ENCODE peak calls at places on chromosomes 6 and 20, in four cellular contexts. H is K562, E is endothelial cell of umbilical vein, L is GM12878. K is an unnamed sample.

GRCh38 chr6:136823128-136823660 is 802 bp downstream of the PEX7 start:
- DNase-seq in H (no peak), E (no peak), L (no peak), K (no peak)

GRCh38 chr6:46933751-46934150 is 12.0 kb upstream of the ADGRF5 start:
- DNase-seq in H (no peak), E (no peak), L (no peak), K (no peak)

GRCh38 chr20:19913927-19914614 is 103.1 kb upstream of the NAA20 start:
- DNase-seq in H (no peak), E (peak), L (peak), K (peak)

GRCh38 chr6:147268254-147268653 is 64.0 kb downstream of the STXBP5 start:
- DNase-seq in H (no peak), E (peak), L (no peak), K (peak)

GRCh38 chr6:7879043-7879442 is 31.5 kb downstream of the TXNDC5 start:
- DNase-seq in H (no peak), E (no peak), L (no peak), K (no peak)

GRCh38 chr6:138590796-138591709 is 91.8 kb upstream of the NHSL1 start:
- DNase-seq in H (peak), E (peak), L (peak), K (peak)

GRCh38 chr6:5584072-5584471 is 322.8 kb downstream of the FARS2 start:
- DNase-seq in H (no peak), E (no peak), L (no peak), K (peak)

GRCh38 chr6:47722178-47722577 is 23.8 kb downstream of the ADGRF4 start:
- DNase-seq in H (no peak), E (no peak), L (peak), K (no peak)

GRCh38 chr6:5997420-5998093 is 9.2 kb downstream of the NRN1 start:
- DNase-seq in H (no peak), E (peak), L (no peak), K (no peak)

GRCh38 chr6:1075880-1076279 is 236.0 kb upstream of the FOXQ1 start:
- DNase-seq in H (no peak), E (no peak), L (no peak), K (no peak)

GRCh38 chr6:137767931-137768690 is 98.9 kb upstream of the TNFAIP3 start:
- DNase-seq in H (no peak), E (no peak), L (peak), K (peak)

GRCh38 chr6:159969921-159970320 is 1.0 kb downstream of the IGF2R start:
- DNase-seq in H (no peak), E (peak), L (no peak), K (peak)

GRCh38 chr6:13172294-13172693 is 156.0 kb downstream of the TBC1D7 start:
- DNase-seq in H (no peak), E (no peak), L (no peak), K (no peak)

GRCh38 chr6:39051399-39052122 is 3.0 kb downstream of the GLP1R start:
- DNase-seq in H (no peak), E (no peak), L (no peak), K (no peak)

GRCh38 chr6:138287144-138287955 is 69.1 kb upstream of the PBOV1 start:
- DNase-seq in H (peak), E (peak), L (no peak), K (no peak)

GRCh38 chr6:150547511-150548222 is 52.0 kb upstream of the PLEKHG1 start:
- DNase-seq in H (no peak), E (no peak), L (no peak), K (no peak)

GRCh38 chr6:161444966-161445799 is 171.3 kb upstream of the AGPAT4 start:
- DNase-seq in H (no peak), E (no peak), L (no peak), K (peak)

GRCh38 chr6:151690768-151691562 is 116.5 kb upstream of the ESR1 start:
- DNase-seq in H (no peak), E (no peak), L (peak), K (no peak)

GRCh38 chr6:56842602-56843475 is 112.1 kb upstream of the BEND6 start:
- DNase-seq in H (no peak), E (peak), L (no peak), K (peak)

GRCh38 chr6:82365011-82365751 is 1.6 kb downstream of the TPBG start:
- DNase-seq in H (no peak), E (peak), L (no peak), K (peak)

GRCh38 chr6:166624275-166624674 is 2.8 kb downstream of the RPS6KA2 start:
- DNase-seq in H (no peak), E (peak), L (no peak), K (peak)

GRCh38 chr20:8646026-8646425 is 422.9 kb upstream of the PLCB4 start:
- DNase-seq in H (no peak), E (peak), L (no peak), K (peak)

GRCh38 chr20:5118220-5119142 is 1.3 kb downstream of the PCNA start:
- DNase-seq in H (no peak), E (peak), L (no peak), K (no peak)

GRCh38 chr20:36104244-36104643 is 50.3 kb upstream of the EPB41L1 start:
- DNase-seq in H (no peak), E (no peak), L (no peak), K (no peak)

GRCh38 chr20:17732907-17733521 is 33.2 kb downstream of the BANF2 start:
- DNase-seq in H (no peak), E (no peak), L (no peak), K (no peak)

GRCh38 chr6:21404577-21404976 is 189.0 kb upstream of the SOX4 start:
- DNase-seq in H (no peak), E (no peak), L (no peak), K (no peak)

GRCh38 chr20:22027423-22027822 is 322.0 kb downstream of the PAX1 start:
- DNase-seq in H (no peak), E (no peak), L (no peak), K (no peak)

GRCh38 chr6:37536462-37537225 is 37.0 kb upstream of the CCDC167 start:
- DNase-seq in H (peak), E (no peak), L (no peak), K (no peak)

GRCh38 chr20:37358366-37359150 is 12.6 kb downstream of the SRC start:
- DNase-seq in H (no peak), E (no peak), L (no peak), K (no peak)

GRCh38 chr6:159996087-159996622 is 27.3 kb downstream of the IGF2R start:
- DNase-seq in H (no peak), E (no peak), L (no peak), K (no peak)

GRCh38 chr6:87040729-87041128 is 54.2 kb downstream of the CGA start:
- DNase-seq in H (no peak), E (no peak), L (no peak), K (no peak)

GRCh38 chr6:42118162-42119001 is 24.0 kb downstream of the C6orf132 start:
- DNase-seq in H (no peak), E (no peak), L (no peak), K (no peak)

GRCh38 chr20:39829255-39829654 is 859.8 kb downstream of the MAFB start:
- DNase-seq in H (no peak), E (no peak), L (no peak), K (peak)

GRCh38 chr6:27601668-27602254 is 128.9 kb upstream of the ZNF184 start:
- DNase-seq in H (peak), E (no peak), L (no peak), K (no peak)

GRCh38 chr6:158047120-158047518 is 65.5 kb downstream of the SYNJ2 start:
- DNase-seq in H (no peak), E (no peak), L (no peak), K (peak)

GRCh38 chr6:143060354-143060805 is 309 bp upstream of the AIG1 start:
- DNase-seq in H (no peak), E (peak), L (peak), K (peak)
- TF ChIP-seq CTCF in H (peak), E (peak), L (no peak), K (no peak)

DNA sequence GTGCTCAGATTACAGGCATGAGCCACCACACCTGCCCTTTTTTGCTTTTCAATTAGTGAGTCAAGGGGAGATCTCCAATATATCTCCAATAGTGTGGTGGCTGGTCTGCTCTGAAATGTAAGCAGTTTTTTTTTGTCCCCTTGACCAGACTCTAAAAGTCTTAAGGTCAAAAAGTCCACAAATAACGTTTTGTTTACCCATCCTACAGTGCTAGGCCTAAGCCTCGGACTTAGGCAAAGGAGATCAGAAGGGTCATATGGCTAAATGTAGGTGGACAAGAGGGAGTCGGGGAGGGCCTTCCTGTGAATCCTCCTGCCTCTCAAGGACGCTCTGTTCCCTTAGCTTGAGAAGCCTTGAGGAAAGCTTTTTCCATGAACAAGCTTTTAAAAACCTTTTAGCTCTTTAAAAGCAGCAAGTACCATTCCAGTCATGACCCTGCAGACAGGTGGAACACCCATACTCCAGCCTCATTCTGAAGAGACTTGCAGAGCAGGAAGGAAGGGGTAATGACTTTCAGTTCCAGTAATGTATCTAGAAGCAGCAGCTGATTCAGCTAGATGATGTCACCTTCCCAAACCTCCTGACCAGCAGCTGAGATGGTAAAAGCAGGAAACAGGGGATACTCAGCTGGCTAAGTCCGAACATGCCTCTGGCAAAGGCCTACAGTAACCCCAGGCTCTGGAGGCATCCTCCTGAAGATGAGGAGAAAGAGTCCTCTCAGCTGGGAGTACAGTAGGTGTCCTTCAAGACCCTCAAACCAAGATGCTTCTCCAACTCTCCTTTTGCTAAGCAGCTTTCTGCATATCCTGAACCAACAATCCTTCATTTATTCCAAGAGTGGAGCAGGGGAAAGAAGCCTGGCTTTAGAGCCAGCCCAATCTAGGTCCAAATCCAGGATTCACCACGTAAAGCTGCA is 23.6 kb downstream of the BCL2L1 start:
- DNase-seq in H (no peak), E (peak), L (no peak), K (peak)
- TF ChIP-seq FOS in H (no peak), E (peak), L (no peak), K (no peak)

GRCh38 chr6:118876201-118876600 is 17.8 kb upstream of the ASF1A start:
- DNase-seq in H (no peak), E (no peak), L (no peak), K (peak)
- TF ChIP-seq CTCF in H (no peak), E (no peak), L (no peak), K (no peak)

GRCh38 chr6:108623995-108624394 is 63.3 kb downstream of the FOXO3 start:
- DNase-seq in H (no peak), E (no peak), L (no peak), K (no peak)

GRCh38 chr6:108619431-108620197 is 58.9 kb downstream of the FOXO3 start:
- DNase-seq in H (no peak), E (peak), L (no peak), K (peak)

GRCh38 chr6:108621117-108621516 is 60.4 kb downstream of the FOXO3 start:
- DNase-seq in H (no peak), E (peak), L (no peak), K (peak)

GRCh38 chr6:108626777-108627176 is 66.1 kb downstream of the FOXO3 start:
- DNase-seq in H (no peak), E (no peak), L (no peak), K (no peak)

DNA sequence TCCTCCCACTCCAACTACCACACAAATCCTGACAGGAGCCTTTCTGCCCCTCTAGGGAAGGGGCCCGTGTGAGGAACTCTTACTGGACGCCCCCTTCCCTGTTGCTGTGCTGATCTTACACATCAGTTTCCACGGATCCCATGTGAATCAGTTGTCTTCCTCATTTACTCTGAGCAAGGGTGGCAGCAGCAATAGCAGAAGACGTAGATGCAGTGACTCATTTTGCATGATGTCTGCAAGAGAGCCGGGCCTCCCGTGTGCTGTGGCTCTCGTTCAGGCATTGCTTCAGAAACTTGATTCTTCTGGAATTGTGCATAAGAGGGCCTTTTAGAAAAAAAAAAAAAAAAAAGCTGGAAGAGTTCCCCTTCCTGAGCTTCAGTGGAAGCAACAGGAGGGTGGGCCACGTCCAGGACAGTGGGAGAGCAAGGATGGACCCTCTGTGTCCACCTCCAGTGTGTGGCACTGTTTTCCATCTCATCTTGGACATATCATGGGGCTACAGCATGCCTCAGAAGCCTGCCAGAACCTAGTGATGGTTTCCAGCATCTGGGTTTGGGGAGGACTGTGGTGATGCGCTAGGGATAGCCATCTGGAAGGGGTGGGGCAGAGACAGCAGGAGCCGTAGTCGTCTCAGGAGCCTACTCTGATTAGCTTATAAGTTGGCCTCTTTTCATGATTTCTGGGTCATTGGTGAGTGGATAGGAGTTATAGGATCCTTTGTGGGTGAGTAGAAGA is 62.1 kb downstream of the FOXO3 start:
- DNase-seq in H (no peak), E (no peak), L (no peak), K (peak)
- TF ChIP-seq FOS in H (no peak), E (no peak), L (no peak), K (peak)

GRCh38 chr6:125792680-125793079 is 1.9 kb downstream of the NCOA7 start:
- DNase-seq in H (no peak), E (peak), L (no peak), K (peak)

GRCh38 chr6:125790403-125791150 is at the start of gene NCOA7:
- DNase-seq in H (peak), E (peak), L (no peak), K (peak)

GRCh38 chr6:125791820-125792165 is 1.0 kb downstream of the NCOA7 start:
- DNase-seq in H (no peak), E (no peak), L (no peak), K (no peak)

GRCh38 chr6:125792172-125792571 is 1.4 kb downstream of the NCOA7 start:
- DNase-seq in H (no peak), E (no peak), L (no peak), K (no peak)

GRCh38 chr6:125791151-125791819 is 525 bp downstream of the NCOA7 start:
- DNase-seq in H (peak), E (peak), L (no peak), K (peak)
- TF ChIP-seq CTCF in H (peak), E (peak), L (peak), K (peak)

DNA sequence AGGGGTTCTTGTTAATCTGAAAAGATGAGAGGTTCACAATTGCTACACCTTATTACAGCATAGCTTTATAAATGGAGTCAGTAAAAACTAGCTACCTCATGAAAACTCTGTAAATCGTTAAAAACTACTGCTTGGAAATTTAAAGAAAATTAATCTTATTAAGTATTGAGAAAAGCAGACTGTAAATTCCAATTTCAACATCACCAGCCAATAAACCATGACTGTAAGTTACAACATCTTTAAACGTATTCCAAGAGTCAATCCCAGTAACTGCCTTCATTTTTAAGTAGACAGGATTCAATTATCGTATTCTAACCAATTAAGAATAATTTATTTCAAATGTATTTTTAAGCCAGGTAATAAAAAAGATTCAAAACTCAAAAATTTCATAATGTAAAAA is 70.3 kb downstream of the ATG5 start:
- DNase-seq in H (no peak), E (no peak), L (no peak), K (no peak)
- TF ChIP-seq FOS in H (no peak), E (no peak), L (no peak), K (no peak)

GRCh38 chr6:20024979-20025378 is 187.3 kb downstream of the MBOAT1 start:
- DNase-seq in H (no peak), E (no peak), L (no peak), K (no peak)
- TF ChIP-seq CTCF in H (peak), E (no peak), L (no peak), K (no peak)

GRCh38 chr6:16623733-16624132 is 137.5 kb downstream of the ATXN1 start:
- DNase-seq in H (no peak), E (no peak), L (no peak), K (no peak)
- TF ChIP-seq FOS in H (no peak), E (no peak), L (no peak), K (no peak)

GRCh38 chr20:24993337-24994185 is 1.0 kb upstream of the APMAP start:
- DNase-seq in H (no peak), E (peak), L (no peak), K (peak)
- TF ChIP-seq CTCF in H (peak), E (peak), L (no peak), K (peak)